ENCODE peak calls at places on chromosome 7, in nine cellular contexts. S, G, K, X, U, L, Q, E and D are unnamed samples.

GRCh38 chr7:18495412-18496335 is at the start of gene HDAC9:
- DNase-seq in S (peak), G (peak), K (peak), X (no peak), U (no peak), L (no peak), Q (no peak), E (no peak), D (no peak)

GRCh38 chr7:52634996-52635395 is 400.4 kb upstream of the POM121L12 start:
- DNase-seq in S (no peak), G (no peak), K (no peak), X (no peak), U (no peak), L (no peak), Q (no peak), E (no peak), D (no peak)

GRCh38 chr7:26188291-26188999 is 12.1 kb downstream of the HNRNPA2B1 start:
- DNase-seq in S (no peak), G (no peak), K (no peak), X (no peak), U (no peak), L (no peak), Q (no peak), E (no peak), D (no peak)

GRCh38 chr7:31850601-31851000 is 163.6 kb downstream of the PPP1R17 start:
- DNase-seq in S (no peak), G (no peak), K (no peak), X (no peak), U (no peak), L (no peak), Q (no peak), E (no peak), D (no peak)

GRCh38 chr7:28804990-28805389 is 153.1 kb downstream of the TRIL start:
- DNase-seq in S (no peak), G (no peak), K (no peak), X (no peak), U (no peak), L (no peak), Q (no peak), E (no peak), D (no peak)

GRCh38 chr7:117399820-117400422 is 27.4 kb downstream of the ASZ1 start:
- DNase-seq in S (no peak), G (peak), K (no peak), X (no peak), U (no peak), L (no peak), Q (no peak), E (no peak), D (no peak)

GRCh38 chr7:124799448-124799847 is 33.9 kb upstream of the GPR37 start:
- DNase-seq in S (no peak), G (no peak), K (no peak), X (no peak), U (no peak), L (no peak), Q (no peak), E (no peak), D (no peak)

GRCh38 chr7:47039089-47039648 is 542.7 kb downstream of the TNS3 start:
- DNase-seq in S (no peak), G (no peak), K (no peak), X (no peak), U (no peak), L (no peak), Q (no peak), E (no peak), D (no peak)

GRCh38 chr7:121395494-121395960 is 581 bp downstream of the FAM3C start:
- DNase-seq in S (peak), G (peak), K (no peak), X (no peak), U (peak), L (no peak), Q (no peak), E (peak), D (no peak)

GRCh38 chr7:140924019-140924820 is 509 bp downstream of the BRAF start:
- DNase-seq in S (peak), G (peak), K (peak), X (peak), U (peak), L (peak), Q (peak), E (peak), D (no peak)

GRCh38 chr7:52261052-52261451 is 774.4 kb upstream of the POM121L12 start:
- DNase-seq in S (no peak), G (no peak), K (no peak), X (no peak), U (no peak), L (no peak), Q (no peak), E (no peak), D (no peak)

GRCh38 chr7:104207348-104207730 is 474 bp downstream of the ORC5 start:
- DNase-seq in S (no peak), G (peak), K (no peak), X (no peak), U (peak), L (no peak), Q (no peak), E (no peak), D (peak)

GRCh38 chr7:157228864-157229422 is 90.2 kb downstream of the UBE3C start:
- DNase-seq in S (no peak), G (peak), K (no peak), X (no peak), U (peak), L (no peak), Q (no peak), E (peak), D (peak)

GRCh38 chr7:38034062-38034907 is 113.8 kb downstream of the EPDR1 start:
- DNase-seq in S (no peak), G (no peak), K (no peak), X (no peak), U (no peak), L (no peak), Q (no peak), E (no peak), D (no peak)

GRCh38 chr7:127983804-127984332 is 47.4 kb downstream of the LRRC4 start:
- DNase-seq in S (no peak), G (no peak), K (no peak), X (no peak), U (no peak), L (no peak), Q (no peak), E (no peak), D (no peak)

GRCh38 chr7:876077-876971 is at the start of gene GET4:
- DNase-seq in S (peak), G (peak), K (peak), X (peak), U (peak), L (peak), Q (peak), E (peak), D (peak)

GRCh38 chr7:156621628-156622027 is 18.9 kb upstream of the RNF32 start:
- DNase-seq in S (no peak), G (no peak), K (no peak), X (no peak), U (no peak), L (no peak), Q (no peak), E (no peak), D (no peak)

GRCh38 chr7:97851725-97852124 is 20.5 kb downstream of the ASNS start:
- DNase-seq in S (peak), G (no peak), K (no peak), X (no peak), U (no peak), L (no peak), Q (no peak), E (no peak), D (no peak)

GRCh38 chr7:37411444-37412034 is 37.1 kb downstream of the ELMO1 start:
- DNase-seq in S (no peak), G (no peak), K (no peak), X (no peak), U (no peak), L (no peak), Q (no peak), E (peak), D (no peak)

GRCh38 chr7:1108264-1108920 is 20.5 kb downstream of the GPER1 start:
- DNase-seq in S (no peak), G (no peak), K (peak), X (no peak), U (no peak), L (no peak), Q (no peak), E (no peak), D (no peak)

GRCh38 chr7:90857595-90857994 is 261.5 kb downstream of the CDK14 start:
- DNase-seq in S (no peak), G (no peak), K (no peak), X (no peak), U (no peak), L (no peak), Q (no peak), E (no peak), D (no peak)

GRCh38 chr7:28488061-28488791 is 75.9 kb downstream of the CREB5 start:
- DNase-seq in S (no peak), G (no peak), K (no peak), X (no peak), U (no peak), L (no peak), Q (no peak), E (no peak), D (no peak)